ENCODE peak calls at places on chromosomes 6 and 20, in eight cellular contexts. L is astrocyte of the spinal cord; Y is activated CD4-positive, CD25-positive, alpha-beta regulatory T cell; T is psoas muscle; G is BJ; Z is occipital lobe; V is AG09319; K is myocyte. I is an unnamed sample.

GRCh38 chr6:110357696-110358535 is at the start of gene METTL24:
- DNase-seq in L (no peak), Z (no peak), V (no peak), T (peak), G (no peak), Y (no peak), K (no peak), I (no peak)

GRCh38 chr6:32932132-32932868 is 8.5 kb downstream of the HLA-DMB start:
- DNase-seq in K (peak), L (peak), Z (no peak), T (no peak), G (no peak), V (no peak), Y (no peak), I (no peak)

GRCh38 chr6:139422105-139423036 is 47.9 kb upstream of the CITED2 start:
- DNase-seq in Z (no peak), L (no peak), Y (no peak), G (no peak), K (no peak), V (no peak), T (no peak), I (no peak)

GRCh38 chr20:49323622-49324238 is 45.9 kb upstream of the ZNFX1 start:
- DNase-seq in T (no peak), V (peak), K (peak), Y (no peak), Z (no peak), L (peak), G (peak), I (no peak)

GRCh38 chr6:34610819-34611477 is 54.8 kb upstream of the SPDEF start:
- DNase-seq in G (peak), K (peak), Z (no peak), V (peak), L (peak), T (no peak), Y (no peak), I (no peak)

GRCh38 chr20:8018928-8019177 is 708 bp downstream of the TMX4 start:
- DNase-seq in Y (no peak), V (no peak), L (peak), K (no peak), Z (no peak), T (no peak), G (no peak), I (no peak)

GRCh38 chr6:89471287-89471867 is 38.4 kb downstream of the ANKRD6 start:
- DNase-seq in K (no peak), V (no peak), Z (no peak), Y (no peak), T (no peak), L (no peak), G (no peak), I (no peak)

GRCh38 chr20:56371977-56372376 is 13.2 kb downstream of the FAM210B start:
- DNase-seq in T (no peak), K (peak), G (no peak), Y (no peak), V (no peak), L (no peak), Z (no peak), I (no peak)

GRCh38 chr20:43977962-43978361 is 63.3 kb downstream of the TOX2 start:
- DNase-seq in L (no peak), K (no peak), T (no peak), Y (no peak), V (no peak), Z (no peak), G (no peak), I (no peak)

GRCh38 chr6:6006428-6007310 is at the start of gene NRN1:
- DNase-seq in T (no peak), Z (no peak), V (no peak), G (no peak), K (peak), Y (no peak), L (peak), I (no peak)

GRCh38 chr20:63290677-63291472 is 2.1 kb upstream of the COL20A1 start:
- DNase-seq in K (no peak), G (no peak), L (no peak), V (no peak), Y (peak), Z (no peak), T (peak), I (peak)

GRCh38 chr6:125310994-125311649 is 9.4 kb upstream of the HDDC2 start:
- DNase-seq in Z (peak), T (no peak), Y (no peak), K (peak), V (no peak), G (no peak), L (peak), I (no peak)

GRCh38 chr20:41693136-41693979 is 75.2 kb upstream of the CHD6 start:
- DNase-seq in G (peak), Y (peak), K (peak), T (peak), V (peak), L (peak), Z (peak), I (peak)

GRCh38 chr20:13095013-13095412 is 86.2 kb downstream of the SPTLC3 start:
- DNase-seq in T (no peak), L (no peak), K (no peak), G (no peak), Y (no peak), V (no peak), Z (no peak), I (no peak)